ENCODE peak calls at places on chromosomes 3 and 15, in four cellular contexts. O is tibial artery, N is WERI-Rb-1, D is RWPE2. R is an unnamed sample.

GRCh38 chr15:100372695-100373036 is 30.9 kb upstream of the ADAMTS17 start:
- DNase-seq in O (no peak), N (no peak), D (no peak), R (no peak)

GRCh38 chr3:149506540-149506939 is 32.0 kb downstream of the TM4SF4 start:
- DNase-seq in O (no peak), N (no peak), D (no peak), R (no peak)

GRCh38 chr15:75661041-75661778 is 13.5 kb downstream of the SNX33 start:
- DNase-seq in O (peak; percentile 97), N (no peak), D (peak; percentile 100), R (peak; percentile 90)

GRCh38 chr15:85761635-85762034 is 33.1 kb downstream of the KLHL25 start:
- DNase-seq in O (no peak), N (no peak), D (no peak), R (no peak)

GRCh38 chr3:27312044-27312668 is 57.0 kb downstream of the NEK10 start:
- DNase-seq in O (no peak), N (peak; percentile 14), D (no peak), R (no peak)

GRCh38 chr3:147797095-147797494 is 387.9 kb downstream of the ZIC1 start:
- DNase-seq in O (no peak), N (no peak), D (no peak), R (no peak)

GRCh38 chr15:55977225-55977624 is 16.2 kb downstream of the NEDD4 start:
- DNase-seq in O (no peak), N (no peak), D (no peak), R (no peak)

GRCh38 chr3:184806567-184807271 is 5.2 kb upstream of the VPS8 start:
- DNase-seq in O (no peak), N (no peak), D (no peak), R (no peak)

GRCh38 chr3:187914231-187914630 is 169.0 kb upstream of the BCL6 start:
- DNase-seq in O (no peak), N (no peak), D (no peak), R (no peak)

GRCh38 chr3:40504636-40505430 is 1.0 kb upstream of the ZNF620 start:
- DNase-seq in O (peak; percentile 80), N (no peak), D (peak; percentile 77), R (peak; percentile 38)

GRCh38 chr15:79099692-79100091 is 9.1 kb upstream of the RASGRF1 start:
- DNase-seq in O (no peak), N (no peak), D (peak; percentile 40), R (no peak)

GRCh38 chr3:160921020-160921635 is 165.1 kb downstream of the PPM1L start:
- DNase-seq in O (no peak), N (peak; percentile 25), D (no peak), R (no peak)

GRCh38 chr15:56208641-56209155 is 35.0 kb downstream of the RFX7 start:
- DNase-seq in O (no peak), N (no peak), D (no peak), R (no peak)

GRCh38 chr15:83327041-83327440 is 42.6 kb upstream of the BNC1 start:
- DNase-seq in O (no peak), N (no peak), D (no peak), R (no peak)

GRCh38 chr3:113405180-113405579 is 36.1 kb downstream of the CFAP44 start:
- DNase-seq in O (no peak), N (no peak), D (no peak), R (no peak)

GRCh38 chr3:141686477-141687280 is 51.4 kb upstream of the RNF7 start:
- DNase-seq in O (peak; percentile 83), N (no peak), D (no peak), R (peak; percentile 69)

GRCh38 chr3:128875556-128876120 is 3.8 kb upstream of the ACAD9 start:
- DNase-seq in O (no peak), N (peak; percentile 75), D (no peak), R (no peak)

GRCh38 chr3:48899298-48899697 is 616 bp upstream of the SLC25A20 start:
- DNase-seq in O (no peak), N (no peak), D (no peak), R (no peak)

GRCh38 chr3:46468758-46469600 is 4.3 kb upstream of the LTF start:
- DNase-seq in O (no peak), N (no peak), D (no peak), R (no peak)

GRCh38 chr15:42149493-42150245 is 6.8 kb downstream of the PLA2G4F start:
- DNase-seq in O (peak; percentile 60), N (no peak), D (peak; percentile 73), R (no peak)

GRCh38 chr15:33051528-33051927 is 143.0 kb downstream of the FMN1 start:
- DNase-seq in O (no peak), N (no peak), D (no peak), R (no peak)

GRCh38 chr15:59105839-59106238 is 893 bp downstream of the CCNB2 start:
- DNase-seq in O (no peak), N (no peak), D (no peak), R (no peak)

GRCh38 chr15:59104912-59105732 is at the start of gene CCNB2:
- DNase-seq in O (peak; percentile 88), N (peak; percentile 89), D (peak; percentile 91), R (peak; percentile 88)

GRCh38 chr15:59099162-59099685 is 5.7 kb upstream of the CCNB2 start:
- DNase-seq in O (no peak), N (no peak), D (no peak), R (no peak)

DNA sequence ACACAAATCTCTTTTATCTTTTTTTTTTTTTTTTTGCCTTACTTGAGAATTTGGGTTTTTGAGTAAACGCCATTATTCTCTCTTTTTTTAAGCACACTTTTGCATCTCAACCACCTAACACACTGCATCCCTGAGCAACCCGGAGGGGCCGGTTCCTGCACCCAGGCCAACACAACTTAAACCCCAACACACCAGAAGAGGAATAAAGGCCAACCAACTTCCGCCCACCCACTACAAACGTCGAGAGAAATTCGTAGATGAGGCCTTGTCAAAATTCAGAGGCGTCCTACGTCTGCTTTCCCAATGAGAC is 389 bp upstream of the CCNB2 start:
- DNase-seq in O (no peak), N (no peak), D (no peak), R (no peak)
- H3K4me3 ChIP-seq in O (peak overlapping the region; percentile 65), N (peak overlapping the region; percentile 92), D (peak overlapping the region; percentile 87), R (peak overlapping the region; percentile 28)

GRCh38 chr3:26078539-26078938 is 288.6 kb downstream of the OXSM start:
- DNase-seq in O (no peak), N (no peak), D (no peak), R (no peak)

GRCh38 chr3:26070854-26071253 is 281.0 kb downstream of the OXSM start:
- DNase-seq in O (no peak), N (no peak), D (no peak), R (no peak)

GRCh38 chr3:26068890-26069289 is 279.0 kb downstream of the OXSM start:
- DNase-seq in O (no peak), N (no peak), D (no peak), R (no peak)

GRCh38 chr3:26074080-26074479 is 284.2 kb downstream of the OXSM start:
- DNase-seq in O (no peak), N (no peak), D (no peak), R (no peak)
- H3K27ac ChIP-seq in O (no peak overlapping the region), N (no peak overlapping the region), D (no peak overlapping the region), R (no peak overlapping the region)

GRCh38 chr15:89374116-89375004 is 39.7 kb upstream of the POLG start:
- DNase-seq in O (no peak), N (no peak), D (no peak), R (no peak)

GRCh38 chr15:89369548-89369947 is 34.9 kb upstream of the POLG start:
- DNase-seq in O (no peak), N (no peak), D (no peak), R (no peak)

GRCh38 chr15:89370120-89371077 is 35.8 kb upstream of the POLG start:
- DNase-seq in O (no peak), N (no peak), D (no peak), R (no peak)

GRCh38 chr15:89371145-89372044 is 36.8 kb upstream of the POLG start:
- DNase-seq in O (no peak), N (peak; percentile 78), D (no peak), R (no peak)

GRCh38 chr15:89372069-89373033 is 37.7 kb upstream of the POLG start:
- DNase-seq in O (no peak), N (no peak), D (no peak), R (no peak)
- H3K27me3 ChIP-seq in O (peaks cover 96% of the 10 kb centered on the region), N (no peaks in the 10 kb centered on the region), D (peaks cover 50% of the 10 kb centered on the region), R (peaks cover 8% of the 10 kb centered on the region)

GRCh38 chr3:16511561-16512434 is 1.7 kb downstream of the RFTN1 start:
- DNase-seq in O (peak; percentile 84), N (no peak), D (no peak), R (peak; percentile 53)
- H3K4me3 ChIP-seq in O (peak overlapping the region; percentile 85), N (no peak overlapping the region), D (no peak overlapping the region), R (peak overlapping the region; percentile 89)

GRCh38 chr3:115398481-115398880 is 224.8 kb upstream of the GAP43 start:
- DNase-seq in O (no peak), N (peak; percentile 48), D (no peak), R (no peak)
- H3K27ac ChIP-seq in O (no peak overlapping the region), N (peak overlapping the region; percentile 89), D (no peak overlapping the region), R (no peak overlapping the region)

GRCh38 chr3:169695051-169695450 is 31.5 kb upstream of the MECOM start:
- DNase-seq in O (no peak), N (no peak), D (no peak), R (no peak)

GRCh38 chr3:169700195-169700594 is 36.7 kb upstream of the MECOM start:
- DNase-seq in O (no peak), N (no peak), D (no peak), R (no peak)

GRCh38 chr3:169699536-169700050 is 36.1 kb upstream of the MECOM start:
- DNase-seq in O (peak; percentile 88), N (no peak), D (no peak), R (no peak)

GRCh38 chr3:169701457-169701856 is 37.9 kb upstream of the MECOM start:
- DNase-seq in O (no peak), N (no peak), D (no peak), R (no peak)

DNA sequence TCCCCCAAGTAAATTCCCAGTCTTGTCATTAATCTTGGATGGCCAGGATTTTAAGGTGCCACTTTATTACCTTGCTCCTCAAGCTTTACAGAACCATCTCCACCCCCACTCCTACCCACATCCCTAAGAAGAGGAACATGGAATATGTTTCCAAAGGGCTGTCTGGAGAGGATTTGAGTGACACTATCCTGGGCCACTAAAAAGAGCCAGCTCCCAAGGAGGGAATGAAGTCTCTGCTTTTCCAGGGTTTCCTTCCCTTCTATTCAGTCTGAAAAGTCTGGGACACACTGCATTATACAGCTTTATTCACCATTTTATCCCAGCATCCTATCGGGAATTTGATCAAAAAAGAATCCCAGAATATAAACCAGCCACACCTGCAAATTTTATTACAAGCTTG is 35.6 kb upstream of the MECOM start:
- DNase-seq in O (no peak), N (no peak), D (no peak), R (no peak)
- H3K27me3 ChIP-seq in O (no peaks in the 10 kb centered on the region), N (peaks cover 2% of the 10 kb centered on the region), D (no peaks in the 10 kb centered on the region), R (no peaks in the 10 kb centered on the region)

GRCh38 chr3:109643590-109643989 is 306.2 kb upstream of the DPPA4 start:
- DNase-seq in O (no peak), N (no peak), D (no peak), R (no peak)
- H3K4me3 ChIP-seq in O (no peak overlapping the region), N (no peak overlapping the region), D (no peak overlapping the region), R (no peak overlapping the region)

DNA sequence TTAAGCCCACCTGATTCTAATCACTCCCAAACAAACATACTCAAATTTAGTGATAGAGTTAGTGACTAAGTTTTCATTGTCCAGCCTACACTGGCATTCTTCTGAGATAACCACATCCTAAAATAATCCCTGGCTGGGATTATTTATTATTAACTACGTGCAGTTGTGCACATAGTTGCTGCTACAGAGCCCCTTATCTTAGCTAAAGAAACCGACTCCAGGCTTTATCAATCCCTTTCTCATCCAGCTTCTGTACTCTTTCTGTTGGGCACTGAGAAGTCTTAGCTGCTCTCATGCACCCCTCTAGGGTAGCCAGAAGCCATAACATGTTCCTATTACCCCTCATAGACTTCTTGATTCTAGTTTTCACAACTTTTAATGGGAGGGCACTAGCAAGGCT is 208.7 kb downstream of the MBNL1 start:
- DNase-seq in O (no peak), N (no peak), D (no peak), R (no peak)
- H3K27ac ChIP-seq in O (no peak overlapping the region), N (no peak overlapping the region), D (no peak overlapping the region), R (no peak overlapping the region)